ENCODE peak calls at places on chromosomes 3 and 15, in five cellular contexts. R is tibial nerve, M is GM23248, Q is transverse colon, D is uterus. Z is an unnamed sample. For H3K27me3 and H3K4me1, the result is how much of the 10 kb centered on the place peaks cover.

GRCh38 chr3:171690291-171690690 is 120.0 kb downstream of the PLD1 start:
- DNase-seq in R (no peak), M (no peak), Q (no peak), D (no peak), Z (no peak)

GRCh38 chr3:74273091-74273490 is 341.4 kb downstream of the CNTN3 start:
- DNase-seq in R (peak), M (peak), Q (peak), D (no peak), Z (no peak)

GRCh38 chr15:68958597-68958996 is 28.3 kb downstream of the SPESP1 start:
- DNase-seq in R (no peak), M (no peak), Q (no peak), D (no peak), Z (no peak)

GRCh38 chr3:196519738-196520122 is 4.6 kb upstream of the SMCO1 start:
- DNase-seq in R (no peak), M (no peak), Q (no peak), D (no peak), Z (no peak)

GRCh38 chr15:52324109-52324508 is 28.5 kb upstream of the MYO5C start:
- DNase-seq in R (no peak), M (no peak), Q (no peak), D (no peak), Z (no peak)

GRCh38 chr3:141303481-141304223 is 64.7 kb upstream of the ZBTB38 start:
- DNase-seq in R (peak), M (peak), Q (peak), D (peak), Z (peak)

GRCh38 chr3:112646623-112647022 is 5.7 kb upstream of the CCDC80 start:
- DNase-seq in R (no peak), M (no peak), Q (no peak), D (no peak), Z (no peak)

GRCh38 chr3:43223670-43224364 is 62.5 kb upstream of the SNRK start:
- DNase-seq in R (no peak), M (peak), Q (no peak), D (no peak), Z (no peak)

GRCh38 chr3:50971487-50971924 is 296.8 kb downstream of the DOCK3 start:
- DNase-seq in R (no peak), M (peak), Q (peak), D (no peak), Z (peak)

GRCh38 chr15:91055548-91056331 is 33.3 kb upstream of the VPS33B start:
- DNase-seq in R (peak), M (peak), Q (peak), D (no peak), Z (peak)

GRCh38 chr15:59437777-59438574 is at the start of gene FAM81A:
- DNase-seq in R (peak), M (peak), Q (peak), D (peak), Z (peak)

GRCh38 chr3:143001034-143001368 is 369 bp upstream of the U2SURP start:
- DNase-seq in R (no peak), M (no peak), Q (no peak), D (no peak), Z (no peak)

GRCh38 chr15:69175536-69175935 is 15.1 kb downstream of the GLCE start:
- DNase-seq in R (no peak), M (no peak), Q (no peak), D (no peak), Z (no peak)

GRCh38 chr3:132088291-132088690 is 53.5 kb upstream of the CPNE4 start:
- DNase-seq in R (no peak), M (no peak), Q (no peak), D (no peak), Z (no peak)

GRCh38 chr3:182914341-182914740 is 66.0 kb downstream of the DCUN1D1 start:
- DNase-seq in R (no peak), M (no peak), Q (no peak), D (no peak), Z (no peak)

GRCh38 chr3:127464642-127465041 is 125.9 kb downstream of the TPRA1 start:
- DNase-seq in R (no peak), M (no peak), Q (peak), D (no peak), Z (peak)

GRCh38 chr3:127226946-127227842 is 34.3 kb downstream of the PRR23E start:
- DNase-seq in R (no peak), M (peak), Q (no peak), D (no peak), Z (no peak)

GRCh38 chr3:31976302-31976701 is 4.8 kb downstream of the OSBPL10 start:
- DNase-seq in R (no peak), M (no peak), Q (no peak), D (no peak), Z (no peak)

GRCh38 chr15:48940508-48940907 is 23.2 kb downstream of the SHC4 start:
- DNase-seq in R (no peak), M (peak), Q (no peak), D (no peak), Z (no peak)

GRCh38 chr3:40532252-40532651 is 7.5 kb downstream of the ZNF621 start:
- DNase-seq in R (no peak), M (peak), Q (no peak), D (no peak), Z (no peak)

GRCh38 chr3:86787091-86787490 is 203.9 kb downstream of the VGLL3 start:
- DNase-seq in R (no peak), M (peak), Q (no peak), D (no peak), Z (no peak)

GRCh38 chr3:188554404-188554803 is 400.4 kb downstream of the LPP start:
- DNase-seq in R (no peak), M (peak), Q (no peak), D (peak), Z (no peak)

GRCh38 chr15:74709011-74709410 is 13.2 kb upstream of the EDC3 start:
- DNase-seq in R (no peak), M (peak), Q (no peak), D (no peak), Z (no peak)

GRCh38 chr3:16484216-16484615 is 29.3 kb downstream of the RFTN1 start:
- DNase-seq in R (peak), M (peak), Q (peak), D (peak), Z (peak)

GRCh38 chr3:16480861-16481569 is 32.5 kb downstream of the RFTN1 start:
- DNase-seq in R (no peak), M (peak), Q (no peak), D (no peak), Z (no peak)

GRCh38 chr3:16481570-16481897 is 32.0 kb downstream of the RFTN1 start:
- DNase-seq in R (no peak), M (no peak), Q (no peak), D (no peak), Z (no peak)

GRCh38 chr3:16482770-16483531 is 30.5 kb downstream of the RFTN1 start:
- DNase-seq in R (no peak), M (no peak), Q (peak), D (no peak), Z (no peak)

DNA sequence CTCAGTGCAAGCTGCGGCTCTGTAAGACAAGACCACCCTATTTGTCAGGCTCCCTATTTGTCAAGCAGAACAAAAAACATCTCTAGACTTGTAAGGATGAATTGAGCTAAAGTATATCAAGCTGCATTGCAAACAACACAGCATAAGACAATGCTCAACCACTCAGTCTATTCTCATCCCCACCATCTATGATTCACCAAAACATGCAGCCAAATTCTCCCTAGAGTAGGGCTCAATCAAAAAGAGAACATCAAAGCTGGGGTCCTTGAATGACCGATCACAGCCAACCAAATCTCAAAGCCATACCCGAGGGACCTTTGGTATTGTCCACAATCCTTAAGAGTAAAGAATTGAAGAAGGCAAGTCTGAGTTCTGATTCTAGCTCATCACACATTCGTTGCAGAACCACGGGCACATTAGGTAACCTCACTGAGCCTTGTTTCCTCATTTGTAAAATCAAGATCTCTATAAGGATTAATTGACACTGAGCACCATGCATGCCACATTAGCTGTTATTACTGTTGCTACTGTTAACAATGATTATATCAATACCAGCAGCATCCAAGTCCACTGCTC is 31.2 kb downstream of the RFTN1 start:
- DNase-seq in R (no peak), M (no peak), Q (no peak), D (no peak), Z (no peak)
- H3K27me3 ChIP-seq in R (under half), M (under half), Q (under half), D (under half), Z (under half)

GRCh38 chr15:85396554-85396953 is 16.2 kb downstream of the AKAP13 start:
- DNase-seq in R (no peak), M (no peak), Q (no peak), D (no peak), Z (no peak)

GRCh38 chr15:85399627-85400026 is 19.2 kb downstream of the AKAP13 start:
- DNase-seq in R (no peak), M (no peak), Q (no peak), D (no peak), Z (no peak)

GRCh38 chr15:85397926-85398325 is 17.5 kb downstream of the AKAP13 start:
- DNase-seq in R (no peak), M (no peak), Q (no peak), D (no peak), Z (no peak)

GRCh38 chr15:85397151-85397550 is 16.7 kb downstream of the AKAP13 start:
- DNase-seq in R (no peak), M (no peak), Q (no peak), D (no peak), Z (no peak)

GRCh38 chr15:85398822-85399221 is 18.4 kb downstream of the AKAP13 start:
- DNase-seq in R (no peak), M (no peak), Q (no peak), D (no peak), Z (no peak)
- H3K4me1 ChIP-seq in R (under half), M (under half), Q (under half), D (under half), Z (under half)

GRCh38 chr3:159787191-159787590 is 201.4 kb upstream of the IL12A start:
- DNase-seq in R (no peak), M (peak), Q (peak), D (no peak), Z (no peak)
- H3K27ac ChIP-seq in R (no peak), M (peak), Q (peak), D (peak), Z (peak)

DNA sequence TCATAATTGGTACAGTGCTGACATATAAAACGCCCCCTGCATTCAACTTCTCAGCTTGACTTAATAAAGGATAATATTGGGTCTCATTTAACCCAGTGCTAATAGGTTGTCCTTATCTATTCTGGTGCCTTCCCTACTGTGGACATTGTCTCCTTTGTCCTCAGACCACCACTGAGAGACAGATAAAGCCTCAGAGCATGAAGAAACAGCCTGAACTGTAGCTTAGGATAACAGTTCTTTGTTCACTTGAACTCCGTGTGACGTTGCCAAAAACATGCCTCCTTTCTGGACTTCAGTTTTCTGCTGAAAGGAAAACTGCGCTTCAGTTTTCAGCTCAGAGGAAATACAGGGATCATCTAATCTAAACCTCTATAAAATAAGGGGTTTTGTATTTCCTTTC is 82.6 kb downstream of the RTP4 start:
- DNase-seq in R (no peak), M (no peak), Q (no peak), D (no peak), Z (no peak)
- H3K27me3 ChIP-seq in R (under half), M (under half), Q (under half), D (under half), Z (under half)

DNA sequence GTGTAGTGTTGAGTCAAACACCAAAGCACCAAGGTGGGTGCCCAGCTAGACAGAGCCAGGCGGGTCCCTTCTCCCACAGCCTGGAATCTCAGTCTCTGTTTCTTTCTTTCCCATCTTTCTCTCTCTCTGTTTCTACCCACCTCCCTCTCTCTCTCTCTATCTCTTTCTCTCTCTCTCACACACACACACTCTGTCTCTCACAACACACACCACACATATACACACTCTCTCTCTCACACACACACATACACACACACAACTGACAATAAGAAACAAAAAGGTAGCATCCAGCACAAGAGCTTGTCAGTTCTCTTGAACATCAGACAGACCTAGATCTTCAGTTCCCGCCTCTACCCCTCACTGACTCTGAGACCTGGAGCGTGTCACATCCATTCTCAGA is 2.4 kb downstream of the TMEM40 start:
- DNase-seq in R (no peak), M (no peak), Q (no peak), D (no peak), Z (no peak)
- H3K4me1 ChIP-seq in R (under half), M (under half), Q (under half), D (under half), Z (under half)

DNA sequence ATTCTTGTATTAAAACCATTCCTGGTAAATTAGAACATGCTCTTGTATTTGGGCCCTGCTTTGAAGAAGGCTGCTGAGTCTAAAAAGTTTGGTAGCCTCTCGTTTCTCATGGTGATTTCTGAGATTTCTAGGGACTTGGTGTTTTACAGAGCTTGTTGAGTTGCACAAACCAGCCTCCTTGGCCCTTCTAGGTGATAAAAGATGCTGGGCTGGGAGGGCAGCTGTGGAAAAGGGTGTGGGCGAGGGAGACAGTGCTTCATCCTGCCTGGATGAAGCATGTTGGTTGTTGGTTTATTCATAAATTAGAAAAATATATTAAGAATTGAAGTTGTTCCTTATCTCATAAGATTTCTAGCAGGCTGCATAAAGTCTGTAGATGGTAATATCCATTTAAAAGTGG is 151.7 kb downstream of the IGF1R start:
- DNase-seq in R (no peak), M (peak), Q (no peak), D (no peak), Z (no peak)
- H3K27ac ChIP-seq in R (no peak), M (peak), Q (peak), D (peak), Z (peak)

Z was measured in stomach.